ENCODE peak calls at places on chromosome 7, in four cellular contexts. I is mesendoderm, Z is trophoblast cell, C is H9. F is an unnamed sample.

GRCh38 chr7:47988496-47989386 is 9.3 kb upstream of the HUS1 start:
- DNase-seq in C (peak), Z (peak), I (peak), F (no peak)

GRCh38 chr7:51645707-51646298 is 329.2 kb upstream of the COBL start:
- DNase-seq in I (no peak), Z (no peak), C (no peak), F (no peak)

GRCh38 chr7:89607797-89608196 is 546.5 kb upstream of the STEAP1 start:
- DNase-seq in C (no peak), I (no peak), Z (no peak), F (no peak)

GRCh38 chr7:1331576-1332467 is 99.2 kb downstream of the UNCX start:
- DNase-seq in C (no peak), I (no peak), Z (no peak), F (no peak)

GRCh38 chr7:30846378-30846777 is 65.3 kb upstream of the AQP1 start:
- DNase-seq in I (no peak), C (no peak), Z (no peak), F (no peak)

GRCh38 chr7:70193514-70193913 is 595.2 kb downstream of the AUTS2 start:
- DNase-seq in Z (peak), C (no peak), I (no peak), F (no peak)

GRCh38 chr7:50687575-50688261 is 95.0 kb downstream of the GRB10 start:
- DNase-seq in C (no peak), I (no peak), Z (no peak), F (no peak)

GRCh38 chr7:137488038-137488437 is 144.5 kb upstream of the PTN start:
- DNase-seq in I (no peak), C (no peak), Z (no peak), F (no peak)

GRCh38 chr7:101582971-101583370 is 46.1 kb downstream of the MYL10 start:
- DNase-seq in I (no peak), C (no peak), Z (no peak), F (no peak)

GRCh38 chr7:77416621-77417371 is 647 bp upstream of the GSAP start:
- DNase-seq in I (peak), C (no peak), Z (no peak), F (no peak)
- H2BK5ac ChIP-seq in I (no peak), C (no peak), Z (no peak), F (no peak)

GRCh38 chr7:55067748-55068147 is 48.9 kb downstream of the EGFR start:
- DNase-seq in I (no peak), Z (no peak), C (no peak), F (no peak)

GRCh38 chr7:55066938-55067337 is 48.1 kb downstream of the EGFR start:
- DNase-seq in C (no peak), Z (no peak), I (no peak), F (no peak)

GRCh38 chr7:55065511-55066229 is 46.9 kb downstream of the EGFR start:
- DNase-seq in Z (peak), C (peak), I (peak), F (no peak)

GRCh38 chr7:55065079-55065478 is 46.3 kb downstream of the EGFR start:
- DNase-seq in C (no peak), Z (peak), I (peak), F (no peak)

DNA sequence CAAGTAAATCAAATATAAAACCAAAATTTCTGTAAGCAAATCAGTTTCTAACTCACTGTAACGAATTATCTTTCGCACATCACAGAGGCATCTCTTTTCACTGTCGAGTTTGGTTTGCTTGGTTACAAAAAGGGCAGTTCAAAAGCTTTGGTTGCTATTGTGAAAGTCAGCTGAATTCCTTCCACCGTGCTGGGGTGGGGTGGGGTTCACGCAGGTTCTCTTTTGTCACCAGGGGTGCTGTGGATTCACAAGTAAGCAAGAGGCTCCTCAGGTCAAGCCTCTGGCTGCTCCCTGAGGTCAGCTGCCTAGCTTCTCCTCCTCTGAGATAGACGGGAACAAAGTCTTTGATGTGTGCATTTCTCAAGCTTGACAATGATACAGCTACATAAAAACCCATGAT is 47.7 kb downstream of the EGFR start:
- DNase-seq in Z (no peak), C (no peak), I (peak), F (no peak)
- H3K9ac ChIP-seq in Z (no peak), C (no peak), I (no peak), F (no peak)

GRCh38 chr7:94392391-94392782 is 2.3 kb upstream of the COL1A2 start:
- DNase-seq in Z (no peak), I (peak), C (no peak), F (no peak)

GRCh38 chr7:94393251-94393758 is 1.4 kb upstream of the COL1A2 start:
- DNase-seq in Z (no peak), I (peak), C (peak), F (peak)

GRCh38 chr7:94395141-94396041 is 696 bp downstream of the COL1A2 start:
- DNase-seq in Z (peak), I (peak), C (peak), F (peak)

GRCh38 chr7:94394399-94395140 is at the start of gene COL1A2:
- DNase-seq in I (peak), C (peak), Z (no peak), F (peak)

DNA sequence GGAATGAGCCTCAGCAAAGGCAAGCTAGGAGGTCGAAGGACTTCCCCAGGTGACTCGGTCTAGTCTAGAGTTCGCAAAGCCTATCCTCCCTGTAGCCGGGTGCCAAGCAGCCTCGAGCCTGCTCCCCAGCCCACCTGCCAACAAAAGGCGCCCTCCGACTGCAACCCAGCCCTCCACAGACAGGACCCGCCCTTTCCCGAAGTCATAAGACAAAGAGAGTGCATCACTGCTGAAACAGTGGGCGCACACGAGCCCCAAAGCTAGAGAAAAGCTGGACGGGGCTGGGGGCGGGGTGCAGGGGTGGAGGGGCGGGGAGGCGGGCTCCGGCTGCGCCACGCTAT is 667 bp upstream of the COL1A2 start:
- DNase-seq in I (no peak), Z (no peak), C (no peak), F (no peak)
- H2AK5ac ChIP-seq in I (no peak), Z (peak), C (no peak), F (peak)

GRCh38 chr7:151058766-151059361 is 525 bp upstream of the SLC4A2 start:
- DNase-seq in I (peak), C (peak), Z (peak), F (no peak)

GRCh38 chr7:151057989-151058765 is 480 bp upstream of the CDK5 start:
- DNase-seq in C (peak), I (peak), Z (peak), F (peak)

GRCh38 chr7:151060113-151060415 is 675 bp downstream of the SLC4A2 start:
- DNase-seq in C (peak), I (peak), Z (no peak), F (no peak)

GRCh38 chr7:151060416-151061234 is 1.2 kb downstream of the SLC4A2 start:
- DNase-seq in I (peak), C (no peak), Z (no peak), F (peak)

GRCh38 chr7:151059362-151060112 is at the start of gene SLC4A2:
- DNase-seq in C (peak), I (peak), Z (peak), F (peak)
- H2BK5ac ChIP-seq in C (no peak), I (peak), Z (peak), F (peak)

DNA sequence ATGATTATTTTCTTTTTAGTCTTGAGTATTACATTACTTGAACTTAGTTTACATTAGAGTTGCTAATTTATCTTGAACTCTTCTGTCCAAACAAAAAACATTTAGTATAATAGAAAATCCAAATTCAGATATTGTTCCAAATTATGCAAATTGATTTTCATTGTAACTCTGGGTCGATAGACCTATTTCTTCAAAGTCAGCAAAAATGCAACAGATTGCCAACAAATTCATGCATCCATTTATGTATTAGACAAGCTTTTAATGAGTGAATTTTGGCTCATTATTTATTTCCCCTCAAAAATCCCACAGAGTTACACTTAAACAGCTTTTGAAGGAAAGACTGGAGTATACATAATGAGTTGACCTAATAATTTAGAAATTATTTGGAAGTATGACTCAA is 240.8 kb downstream of the RELN start:
- DNase-seq in Z (no peak), C (no peak), I (no peak), F (no peak)
- H3K9ac ChIP-seq in Z (no peak), C (no peak), I (no peak), F (no peak)

DNA sequence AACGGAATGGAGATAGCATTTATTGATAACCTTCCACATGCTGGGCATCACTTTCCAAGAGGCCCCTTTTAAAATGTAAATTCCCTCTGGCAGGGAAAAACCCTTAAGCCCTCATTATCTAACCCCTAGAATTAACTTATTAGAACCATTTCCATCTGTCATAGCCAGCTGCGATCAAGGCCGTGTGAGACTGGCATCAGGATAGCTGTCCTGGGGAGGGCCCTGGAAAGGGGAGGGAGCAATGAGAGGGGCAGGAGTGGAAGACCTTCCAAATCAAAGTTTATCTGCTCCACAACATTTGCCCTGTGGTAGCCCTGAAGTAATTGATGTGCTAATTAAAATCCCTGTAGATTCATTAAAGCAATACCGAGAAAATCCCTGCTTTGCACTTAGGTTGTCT is 45.0 kb upstream of the JAZF1 start:
- DNase-seq in I (peak), C (no peak), Z (no peak), F (no peak)
- H2AK5ac ChIP-seq in I (no peak), C (no peak), Z (no peak), F (no peak)

F was measured in neuronal stem cell.